ENCODE peak calls at places on chromosomes 3 and 15, in seven cellular contexts. One of them, this sample, is unnamed.

GRCh38 chr3:1998739-1999138 is 99.9 kb upstream of the CNTN4 start:
- DNase-seq in iris pigment epithelial cell: no peak
- DNase-seq in IMR-90: no peak
- DNase-seq in substantia nigra: no peak
- DNase-seq in thoracic aorta: no peak
- DNase-seq in caudate nucleus: no peak
- DNase-seq in AG09319: no peak
- DNase-seq in this sample: no peak

GRCh38 chr3:122312826-122313225 is 12.2 kb upstream of the CSTA start:
- DNase-seq in substantia nigra: no peak
- DNase-seq in caudate nucleus: no peak
- DNase-seq in iris pigment epithelial cell: no peak
- DNase-seq in IMR-90: no peak
- DNase-seq in AG09319: no peak
- DNase-seq in thoracic aorta: no peak
- DNase-seq in this sample: no peak

GRCh38 chr3:167609156-167609555 is 44.6 kb downstream of the WDR49 start:
- DNase-seq in caudate nucleus: no peak
- DNase-seq in substantia nigra: no peak
- DNase-seq in iris pigment epithelial cell: no peak
- DNase-seq in thoracic aorta: no peak
- DNase-seq in IMR-90: no peak
- DNase-seq in AG09319: no peak
- DNase-seq in this sample: no peak

GRCh38 chr3:71258116-71258515 is 325.4 kb downstream of the FOXP1 start:
- DNase-seq in IMR-90: peak
- DNase-seq in AG09319: no peak
- DNase-seq in substantia nigra: no peak
- DNase-seq in thoracic aorta: no peak
- DNase-seq in caudate nucleus: no peak
- DNase-seq in iris pigment epithelial cell: peak
- DNase-seq in this sample: peak

GRCh38 chr3:189001559-189001958 is 170.2 kb upstream of the TPRG1 start:
- DNase-seq in AG09319: no peak
- DNase-seq in IMR-90: peak
- DNase-seq in thoracic aorta: no peak
- DNase-seq in caudate nucleus: no peak
- DNase-seq in iris pigment epithelial cell: peak
- DNase-seq in substantia nigra: no peak
- DNase-seq in this sample: peak

GRCh38 chr3:143206955-143207337 is 87.4 kb downstream of the CHST2 start:
- DNase-seq in thoracic aorta: no peak
- DNase-seq in caudate nucleus: no peak
- DNase-seq in IMR-90: no peak
- DNase-seq in iris pigment epithelial cell: no peak
- DNase-seq in AG09319: no peak
- DNase-seq in substantia nigra: no peak
- DNase-seq in this sample: no peak

GRCh38 chr3:52845157-52845556 is 10.3 kb upstream of the MUSTN1 start:
- DNase-seq in substantia nigra: no peak
- DNase-seq in IMR-90: peak
- DNase-seq in caudate nucleus: no peak
- DNase-seq in iris pigment epithelial cell: peak
- DNase-seq in AG09319: no peak
- DNase-seq in thoracic aorta: peak
- DNase-seq in this sample: no peak

GRCh38 chr15:89662893-89663673 is 7.8 kb upstream of the KIF7 start:
- DNase-seq in substantia nigra: no peak
- DNase-seq in iris pigment epithelial cell: peak
- DNase-seq in IMR-90: peak
- DNase-seq in caudate nucleus: no peak
- DNase-seq in thoracic aorta: peak
- DNase-seq in AG09319: peak
- DNase-seq in this sample: peak

GRCh38 chr3:17288839-17289399 is 404.2 kb downstream of the PLCL2 start:
- DNase-seq in substantia nigra: no peak
- DNase-seq in caudate nucleus: no peak
- DNase-seq in thoracic aorta: no peak
- DNase-seq in IMR-90: no peak
- DNase-seq in iris pigment epithelial cell: no peak
- DNase-seq in AG09319: no peak
- DNase-seq in this sample: no peak

GRCh38 chr3:27279153-27279552 is 90.0 kb downstream of the NEK10 start:
- DNase-seq in AG09319: no peak
- DNase-seq in caudate nucleus: no peak
- DNase-seq in thoracic aorta: no peak
- DNase-seq in substantia nigra: no peak
- DNase-seq in iris pigment epithelial cell: peak
- DNase-seq in IMR-90: no peak
- DNase-seq in this sample: no peak

GRCh38 chr15:38709196-38709595 is 144.6 kb upstream of the RASGRP1 start:
- DNase-seq in thoracic aorta: no peak
- DNase-seq in AG09319: no peak
- DNase-seq in IMR-90: no peak
- DNase-seq in iris pigment epithelial cell: no peak
- DNase-seq in caudate nucleus: no peak
- DNase-seq in substantia nigra: no peak
- DNase-seq in this sample: no peak

GRCh38 chr15:39200586-39200985 is 380.3 kb upstream of the THBS1 start:
- DNase-seq in iris pigment epithelial cell: no peak
- DNase-seq in thoracic aorta: no peak
- DNase-seq in substantia nigra: no peak
- DNase-seq in AG09319: no peak
- DNase-seq in caudate nucleus: no peak
- DNase-seq in IMR-90: no peak
- DNase-seq in this sample: no peak

GRCh38 chr15:69011641-69012040 is 2.9 kb upstream of the NOX5 start:
- DNase-seq in iris pigment epithelial cell: no peak
- DNase-seq in caudate nucleus: no peak
- DNase-seq in IMR-90: no peak
- DNase-seq in thoracic aorta: no peak
- DNase-seq in substantia nigra: no peak
- DNase-seq in AG09319: no peak
- DNase-seq in this sample: no peak

GRCh38 chr3:46861996-46862688 is 1.1 kb downstream of the MYL3 start:
- DNase-seq in AG09319: no peak
- DNase-seq in IMR-90: no peak
- DNase-seq in iris pigment epithelial cell: no peak
- DNase-seq in substantia nigra: no peak
- DNase-seq in caudate nucleus: no peak
- DNase-seq in thoracic aorta: no peak
- DNase-seq in this sample: no peak

GRCh38 chr15:91116379-91117067 is 16.5 kb downstream of the SV2B start:
- DNase-seq in AG09319: no peak
- DNase-seq in iris pigment epithelial cell: peak
- DNase-seq in caudate nucleus: no peak
- DNase-seq in thoracic aorta: no peak
- DNase-seq in substantia nigra: no peak
- DNase-seq in IMR-90: no peak
- DNase-seq in this sample: no peak

GRCh38 chr3:81886081-81886480 is 124.6 kb upstream of the GBE1 start:
- DNase-seq in IMR-90: no peak
- DNase-seq in substantia nigra: no peak
- DNase-seq in AG09319: peak
- DNase-seq in thoracic aorta: no peak
- DNase-seq in iris pigment epithelial cell: no peak
- DNase-seq in caudate nucleus: no peak
- DNase-seq in this sample: peak

GRCh38 chr3:147705626-147706025 is 296.5 kb downstream of the ZIC1 start:
- DNase-seq in AG09319: no peak
- DNase-seq in thoracic aorta: no peak
- DNase-seq in iris pigment epithelial cell: no peak
- DNase-seq in substantia nigra: no peak
- DNase-seq in IMR-90: no peak
- DNase-seq in caudate nucleus: no peak
- DNase-seq in this sample: no peak

GRCh38 chr15:93288718-93289117 is 199.7 kb upstream of the RGMA start:
- DNase-seq in substantia nigra: no peak
- DNase-seq in AG09319: no peak
- DNase-seq in caudate nucleus: peak
- DNase-seq in IMR-90: no peak
- DNase-seq in iris pigment epithelial cell: no peak
- DNase-seq in thoracic aorta: no peak
- DNase-seq in this sample: no peak

GRCh38 chr3:139187648-139188047 is 143.0 kb upstream of the PRR23C start:
- DNase-seq in thoracic aorta: no peak
- DNase-seq in caudate nucleus: no peak
- DNase-seq in iris pigment epithelial cell: no peak
- DNase-seq in IMR-90: no peak
- DNase-seq in substantia nigra: no peak
- DNase-seq in AG09319: no peak
- DNase-seq in this sample: no peak

GRCh38 chr15:40843885-40844542 is at the start of gene SPINT1:
- DNase-seq in thoracic aorta: no peak
- DNase-seq in caudate nucleus: no peak
- DNase-seq in iris pigment epithelial cell: no peak
- DNase-seq in IMR-90: no peak
- DNase-seq in substantia nigra: no peak
- DNase-seq in AG09319: no peak
- DNase-seq in this sample: no peak

GRCh38 chr3:150256336-150256735 is 151.8 kb upstream of the TSC22D2 start:
- DNase-seq in IMR-90: no peak
- DNase-seq in substantia nigra: no peak
- DNase-seq in thoracic aorta: no peak
- DNase-seq in caudate nucleus: no peak
- DNase-seq in iris pigment epithelial cell: no peak
- DNase-seq in AG09319: no peak
- DNase-seq in this sample: no peak

GRCh38 chr3:149128856-149129255 is 582 bp upstream of the HPS3 start:
- DNase-seq in IMR-90: peak
- DNase-seq in thoracic aorta: no peak
- DNase-seq in substantia nigra: no peak
- DNase-seq in caudate nucleus: no peak
- DNase-seq in iris pigment epithelial cell: peak
- DNase-seq in AG09319: no peak
- DNase-seq in this sample: no peak

GRCh38 chr3:6799264-6799915 is 61.5 kb upstream of the GRM7 start:
- DNase-seq in caudate nucleus: no peak
- DNase-seq in thoracic aorta: no peak
- DNase-seq in iris pigment epithelial cell: no peak
- DNase-seq in IMR-90: no peak
- DNase-seq in substantia nigra: no peak
- DNase-seq in AG09319: no peak
- DNase-seq in this sample: peak

GRCh38 chr3:193884011-193884410 is 251.9 kb upstream of the HES1 start:
- DNase-seq in caudate nucleus: no peak
- DNase-seq in IMR-90: no peak
- DNase-seq in AG09319: no peak
- DNase-seq in iris pigment epithelial cell: no peak
- DNase-seq in substantia nigra: no peak
- DNase-seq in thoracic aorta: no peak
- DNase-seq in this sample: no peak

GRCh38 chr3:105938101-105938500 is 69.3 kb upstream of the CBLB start:
- DNase-seq in substantia nigra: no peak
- DNase-seq in IMR-90: peak
- DNase-seq in caudate nucleus: no peak
- DNase-seq in thoracic aorta: no peak
- DNase-seq in AG09319: peak
- DNase-seq in iris pigment epithelial cell: peak
- DNase-seq in this sample: peak

GRCh38 chr15:80934761-80935221 is 54.8 kb downstream of the MESD start:
- DNase-seq in substantia nigra: no peak
- DNase-seq in iris pigment epithelial cell: peak
- DNase-seq in AG09319: no peak
- DNase-seq in thoracic aorta: no peak
- DNase-seq in caudate nucleus: no peak
- DNase-seq in IMR-90: peak
- DNase-seq in this sample: peak

GRCh38 chr15:33592864-33593263 is 282.1 kb downstream of the RYR3 start:
- DNase-seq in thoracic aorta: no peak
- DNase-seq in substantia nigra: no peak
- DNase-seq in AG09319: no peak
- DNase-seq in IMR-90: no peak
- DNase-seq in caudate nucleus: no peak
- DNase-seq in iris pigment epithelial cell: no peak
- DNase-seq in this sample: no peak

GRCh38 chr3:137249311-137249940 is 291.6 kb downstream of the IL20RB start:
- DNase-seq in iris pigment epithelial cell: no peak
- DNase-seq in IMR-90: no peak
- DNase-seq in AG09319: no peak
- DNase-seq in thoracic aorta: no peak
- DNase-seq in substantia nigra: no peak
- DNase-seq in caudate nucleus: no peak
- DNase-seq in this sample: no peak